ENCODE peak calls at places on chromosomes 2 and 18, in eight cellular contexts. F is H9, T is fibroblast of mammary gland, H is A549, Q is mesothelial cell of epicardium, V is AG10803, N is GM13977, D is B cell. M is an unnamed sample.

GRCh38 chr2:105782646-105783045 is 37.9 kb downstream of the NCK2 start:
- DNase-seq in Q (no peak), F (no peak), N (no peak), D (no peak), T (no peak), V (no peak), H (no peak), M (no peak)

GRCh38 chr2:215668329-215668728 is 232.5 kb upstream of the FN1 start:
- DNase-seq in D (no peak), V (peak; percentile 38), F (no peak), T (peak; percentile 52), Q (no peak), H (no peak), N (no peak), M (no peak)

GRCh38 chr18:48138211-48138610 is 207.8 kb upstream of the SMAD2 start:
- DNase-seq in V (no peak), F (no peak), N (no peak), D (no peak), T (no peak), Q (no peak), H (no peak), M (no peak)

GRCh38 chr2:14140009-14140408 is 492.5 kb upstream of the LRATD1 start:
- DNase-seq in Q (no peak), F (no peak), D (no peak), T (no peak), H (no peak), N (no peak), V (no peak), M (no peak)

GRCh38 chr2:52933878-52934277 is 833.7 kb upstream of the CHAC2 start:
- DNase-seq in H (no peak), V (no peak), N (no peak), T (peak; percentile 5), F (no peak), D (no peak), Q (no peak), M (no peak)

GRCh38 chr2:132814651-132815050 is 144.6 kb upstream of the LYPD1 start:
- DNase-seq in D (no peak), H (no peak), T (no peak), N (no peak), V (no peak), Q (no peak), F (no peak), M (no peak)

GRCh38 chr2:60612028-60612427 is 58.6 kb upstream of the BCL11A start:
- DNase-seq in V (no peak), N (no peak), Q (no peak), F (no peak), D (no peak), T (no peak), H (no peak), M (no peak)

GRCh38 chr2:219722276-219722883 is 95.0 kb downstream of the SLC4A3 start:
- DNase-seq in F (no peak), V (no peak), T (peak; percentile 25), Q (no peak), D (no peak), H (no peak), N (no peak), M (no peak)

GRCh38 chr2:124267821-124268220 is 242.7 kb downstream of the CNTNAP5 start:
- DNase-seq in V (no peak), F (no peak), T (peak; percentile 84), Q (no peak), H (no peak), D (no peak), N (no peak), M (no peak)

GRCh38 chr2:235026137-235026536 is 74.3 kb downstream of the SH3BP4 start:
- DNase-seq in N (no peak), D (no peak), V (peak; percentile 87), T (peak; percentile 94), F (no peak), H (peak; percentile 83), Q (no peak), M (no peak)

GRCh38 chr2:29238497-29238896 is 123.3 kb downstream of the CLIP4 start:
- DNase-seq in N (peak; percentile 62), F (peak; percentile 75), T (peak; percentile 40), H (peak; percentile 65), D (no peak), V (peak; percentile 25), Q (no peak), M (no peak)

GRCh38 chr2:240565267-240566202 is 2.7 kb upstream of the RNPEPL1 start:
- DNase-seq in D (peak; percentile 94), V (peak; percentile 78), F (peak; percentile 22), Q (peak; percentile 27), T (peak; percentile 57), H (peak; percentile 92), N (peak; percentile 71), M (no peak)

GRCh38 chr2:78132391-78133370 is 610.5 kb upstream of the LRRTM4 start:
- DNase-seq in V (no peak), H (no peak), T (no peak), Q (no peak), N (no peak), D (no peak), F (no peak), M (no peak)

DNA sequence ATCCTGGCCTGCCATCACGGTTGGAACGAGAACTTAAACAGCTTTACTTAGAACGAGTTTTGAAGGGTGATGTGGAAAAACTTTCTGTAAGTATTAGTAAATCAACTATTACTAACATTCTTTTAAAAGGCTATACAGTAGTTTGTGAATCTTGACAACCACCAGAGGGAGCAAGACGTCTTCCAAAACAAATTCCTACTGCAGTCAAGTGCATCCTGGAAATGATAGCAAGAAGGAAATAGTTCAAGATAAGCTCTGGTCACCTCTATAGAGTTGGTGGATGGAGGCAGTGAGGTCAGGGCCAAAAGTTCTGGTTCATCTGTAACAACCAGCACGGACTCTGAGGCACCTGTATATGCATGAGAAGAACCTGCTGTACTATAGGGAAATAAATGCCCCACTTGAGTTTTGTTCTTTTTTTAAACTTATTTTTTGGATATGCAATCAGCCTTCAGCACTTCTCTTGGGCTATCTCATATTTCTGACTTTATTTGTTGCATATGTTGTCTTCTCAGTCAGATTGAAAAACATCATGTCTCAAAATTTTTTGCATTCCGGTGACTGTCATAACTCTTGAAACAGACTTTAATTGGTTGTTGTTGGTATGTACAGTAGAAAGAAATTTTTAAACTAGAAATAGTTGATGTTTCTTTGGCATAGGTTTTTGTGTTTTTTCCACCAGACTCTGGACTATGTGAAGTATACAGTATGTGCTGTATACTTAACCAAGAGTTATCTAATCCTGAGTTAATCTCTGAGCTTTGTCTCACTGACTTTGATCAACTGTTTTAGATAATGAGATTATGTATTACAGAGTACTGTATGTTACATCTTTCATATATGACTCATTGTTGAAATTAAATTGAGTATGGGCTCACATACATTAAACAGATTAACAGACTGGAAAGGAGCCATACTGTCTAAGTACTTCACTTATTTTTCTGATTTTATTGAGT is 37.7 kb downstream of the ACTR2 start:
- DNase-seq in H (peak; percentile 92), V (peak; percentile 89), F (no peak), N (no peak), Q (no peak), D (no peak), T (peak; percentile 90), M (no peak)
- TF ChIP-seq CTCF in H (peak; percentile 97), V (peak; percentile 83), F (peak; percentile 85), N (peak; percentile 50), Q (peak; percentile 75), D (peak; percentile 82), T (peak; percentile 66), M (peak; percentile 91)

DNA sequence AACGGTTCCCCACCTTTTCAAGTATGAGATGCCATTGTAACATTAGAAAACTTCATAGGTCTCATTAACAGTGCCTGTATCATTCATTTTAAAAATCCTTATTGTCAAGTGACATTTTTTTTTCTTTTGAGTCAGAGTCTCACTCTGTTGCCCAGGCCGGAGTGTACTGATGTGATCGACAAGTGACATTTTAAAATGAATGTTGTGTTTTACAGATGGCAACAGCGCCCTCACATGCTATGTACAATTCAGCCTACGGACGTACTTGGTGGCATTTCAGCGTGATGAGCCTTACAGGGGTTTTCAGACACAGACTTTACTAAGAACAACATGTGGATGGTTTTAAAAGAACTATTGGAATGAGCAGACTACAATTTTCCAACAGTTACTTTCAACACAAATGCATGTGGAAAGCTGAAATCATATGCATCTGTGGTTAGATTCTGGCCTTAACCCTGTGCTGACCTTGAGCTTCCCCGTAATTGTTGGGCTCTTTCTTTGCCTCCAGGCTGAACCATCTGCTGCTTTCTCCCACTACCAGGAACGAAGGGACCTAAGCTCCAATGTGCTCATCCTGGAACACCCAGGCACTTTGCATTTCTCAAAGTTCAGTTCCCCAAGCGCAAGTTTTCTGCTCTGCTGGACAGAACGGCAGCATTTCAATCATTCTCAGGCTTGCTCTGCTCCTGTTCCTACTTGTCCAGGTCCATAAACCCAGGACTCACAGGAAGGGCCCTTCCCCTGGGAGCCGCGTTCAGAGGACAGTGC is 119.9 kb upstream of the NDUFV2 start:
- DNase-seq in Q (no peak), D (peak; percentile 57), T (peak; percentile 66), V (peak; percentile 98), F (no peak), H (peak; percentile 83), N (peak; percentile 30), M (peak; percentile 35)
- TF ChIP-seq CTCF in Q (no peak), D (peak; percentile 52), T (peak; percentile 56), V (peak; percentile 68), F (peak; percentile 70), H (peak; percentile 73), N (peak; percentile 56), M (peak; percentile 64)

DNA sequence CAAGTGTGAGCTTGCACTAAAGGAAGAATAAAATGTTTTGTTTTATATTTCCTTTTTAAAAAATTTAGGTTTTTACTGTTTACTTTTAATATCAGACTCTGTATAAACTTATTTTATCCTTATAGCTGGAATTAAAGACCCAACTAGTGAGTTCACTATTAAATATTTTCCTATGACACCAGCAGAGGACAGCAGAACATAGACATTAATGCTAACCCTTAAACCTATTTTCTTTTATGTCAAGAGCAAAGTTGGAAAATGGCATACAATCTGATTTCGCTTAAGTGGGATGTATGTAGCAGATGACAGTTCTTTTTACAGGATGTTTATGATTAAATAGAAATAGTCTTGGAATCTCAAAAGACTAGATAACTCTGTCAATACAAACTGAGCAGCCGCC is 188.2 kb upstream of the XIRP2 start:
- DNase-seq in F (no peak), H (no peak), T (peak; percentile 5), D (no peak), V (no peak), Q (no peak), N (no peak), M (no peak)
- TF ChIP-seq CTCF in F (peak; percentile 39), H (no peak), T (peak; percentile 20), D (peak; percentile 16), V (no peak), Q (no peak), N (peak; percentile 36), M (peak; percentile 59)

GRCh38 chr2:170820647-170821630 is 4.3 kb downstream of the GAD1 start:
- DNase-seq in F (peak; percentile 55), D (no peak), V (no peak), T (no peak), H (no peak), Q (no peak), N (peak; percentile 77), M (no peak)

GRCh38 chr2:170823800-170824153 is 7.1 kb downstream of the GAD1 start:
- DNase-seq in Q (no peak), H (no peak), N (no peak), T (no peak), D (no peak), F (peak; percentile 61), V (no peak), M (no peak)

GRCh38 chr2:170822885-170823799 is 6.5 kb downstream of the GAD1 start:
- DNase-seq in N (no peak), Q (no peak), V (no peak), D (no peak), H (no peak), F (peak; percentile 45), T (no peak), M (peak; percentile 29)

GRCh38 chr2:170821631-170822291 is 5.1 kb downstream of the GAD1 start:
- DNase-seq in D (no peak), V (no peak), H (no peak), T (no peak), F (no peak), Q (no peak), N (no peak), M (no peak)

GRCh38 chr2:170822292-170822884 is 5.7 kb downstream of the GAD1 start:
- DNase-seq in T (no peak), Q (no peak), V (no peak), N (peak; percentile 62), D (no peak), H (peak; percentile 37), F (peak; percentile 69), M (peak; percentile 47)
- TF ChIP-seq CTCF in T (no peak), Q (no peak), V (peak; percentile 21), N (peak; percentile 65), D (no peak), H (peak; percentile 43), F (peak; percentile 66), M (peak; percentile 40)